ENCODE peak calls at places on chromosomes 3 and 15, in eight cellular contexts. D, R, A, B, J, I, C and N are unnamed samples.

GRCh38 chr3:96961576-96961975 is 147.2 kb downstream of the EPHA6 start:
- DNase-seq in A (no peak), R (no peak), I (no peak), D (no peak), J (no peak), C (no peak), B (no peak), N (no peak)

GRCh38 chr3:77142636-77143035 is 102.7 kb downstream of the ROBO2 start:
- DNase-seq in J (no peak), A (no peak), B (no peak), C (no peak), D (no peak), R (no peak), I (no peak), N (no peak)

GRCh38 chr15:74845208-74845568 is 2.2 kb upstream of the ULK3 start:
- DNase-seq in A (no peak), B (peak; percentile 58), J (peak; percentile 56), D (no peak), I (no peak), C (peak; percentile 59), R (no peak), N (no peak)

GRCh38 chr15:58434334-58434888 is 2.6 kb downstream of the LIPC start:
- DNase-seq in J (no peak), I (no peak), D (no peak), R (no peak), A (no peak), B (no peak), C (no peak), N (no peak)

GRCh38 chr3:11530153-11530721 is 113.5 kb downstream of the VGLL4 start:
- DNase-seq in J (no peak), C (no peak), D (no peak), R (peak; percentile 99), B (no peak), A (no peak), I (peak; percentile 80), N (no peak)

GRCh38 chr3:149547954-149548728 is 73.6 kb downstream of the TM4SF4 start:
- DNase-seq in C (no peak), R (peak; percentile 96), I (peak; percentile 41), D (peak; percentile 68), A (peak; percentile 47), B (no peak), J (no peak), N (peak; percentile 74)

GRCh38 chr3:55156851-55157650 is 229.2 kb upstream of the LRTM1 start:
- DNase-seq in C (no peak), D (no peak), A (no peak), R (peak; percentile 58), I (no peak), B (no peak), J (no peak), N (no peak)

GRCh38 chr3:185758912-185759311 is 65.9 kb downstream of the IGF2BP2 start:
- DNase-seq in B (no peak), R (no peak), J (no peak), D (no peak), C (no peak), A (no peak), I (no peak), N (peak; percentile 36)

GRCh38 chr3:197305854-197306253 is 7.4 kb upstream of the DLG1 start:
- DNase-seq in B (no peak), I (no peak), R (peak; percentile 94), C (no peak), J (no peak), D (no peak), A (no peak), N (no peak)

GRCh38 chr3:197303452-197303851 is 5.0 kb upstream of the DLG1 start:
- DNase-seq in I (no peak), C (no peak), R (no peak), A (no peak), D (no peak), J (no peak), B (no peak), N (no peak)

GRCh38 chr3:197309528-197310361 is 11.3 kb upstream of the DLG1 start:
- DNase-seq in I (no peak), C (no peak), B (no peak), R (peak; percentile 95), D (no peak), J (no peak), A (no peak), N (peak; percentile 96)

GRCh38 chr3:197308591-197308990 is 10.2 kb upstream of the DLG1 start:
- DNase-seq in A (no peak), R (peak; percentile 92), I (no peak), D (no peak), C (no peak), B (no peak), J (no peak), N (no peak)

DNA sequence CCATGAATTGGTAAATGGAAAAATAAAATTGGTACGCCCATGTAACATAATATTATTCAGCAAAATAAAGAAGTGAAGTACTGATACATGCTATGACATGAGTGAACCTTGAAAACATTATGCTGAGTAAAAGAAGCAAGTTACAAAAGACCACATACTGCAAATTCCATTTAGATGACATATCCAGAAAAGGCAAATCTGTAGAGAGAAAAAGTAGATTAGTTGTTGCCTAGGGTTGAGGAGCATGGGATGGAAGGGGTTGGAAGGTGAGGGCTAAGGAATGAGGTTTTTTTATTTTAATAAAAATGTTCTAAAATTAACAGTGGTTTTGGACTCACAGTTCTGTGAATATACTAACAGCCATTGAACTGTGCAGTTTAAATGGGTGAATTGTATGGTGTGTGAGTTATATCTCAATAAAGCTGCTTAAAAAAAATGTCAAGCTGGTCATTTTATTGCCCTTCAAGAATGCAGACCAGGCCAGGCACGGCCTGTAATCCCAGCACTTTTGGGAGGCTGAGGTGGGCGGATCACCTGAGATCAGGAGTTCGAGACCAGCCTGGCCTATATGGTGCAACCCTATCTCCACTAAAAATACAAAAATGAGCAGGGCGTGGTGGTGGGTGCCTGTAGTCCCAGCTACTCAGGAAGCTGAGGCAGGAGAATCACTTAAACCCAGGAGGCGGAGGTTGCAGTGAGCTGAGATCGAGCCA is 8.1 kb upstream of the DLG1 start:
- DNase-seq in A (no peak), I (no peak), D (no peak), J (no peak), B (no peak), R (peak; percentile 93), C (no peak), N (no peak)
- H3K27ac ChIP-seq in A (no peak overlapping the region), I (no peak overlapping the region), D (no peak overlapping the region), J (no peak overlapping the region), B (no peak overlapping the region), R (peak overlapping the region; percentile 46), C (no peak overlapping the region), N (peak overlapping the region; percentile 88)

GRCh38 chr3:123348-123747 is 73.2 kb upstream of the CHL1 start:
- DNase-seq in A (no peak), C (no peak), B (no peak), D (no peak), R (no peak), J (no peak), I (no peak), N (no peak)
- H3K9me3 ChIP-seq in A (no peaks in the 10 kb centered on the region), C (no peaks in the 10 kb centered on the region), B (no peaks in the 10 kb centered on the region), D (no peaks in the 10 kb centered on the region), R (no peaks in the 10 kb centered on the region), J (no peaks in the 10 kb centered on the region), I (no peaks in the 10 kb centered on the region), N (no peaks in the 10 kb centered on the region)

GRCh38 chr3:37050242-37050641 is 56.9 kb downstream of the MLH1 start:
- DNase-seq in C (no peak), D (no peak), B (no peak), A (no peak), J (no peak), I (no peak), R (no peak), N (no peak)
- H3K27ac ChIP-seq in C (no peak overlapping the region), D (no peak overlapping the region), B (no peak overlapping the region), A (no peak overlapping the region), J (no peak overlapping the region), I (peak overlapping the region; percentile 70), R (no peak overlapping the region), N (no peak overlapping the region)

DNA sequence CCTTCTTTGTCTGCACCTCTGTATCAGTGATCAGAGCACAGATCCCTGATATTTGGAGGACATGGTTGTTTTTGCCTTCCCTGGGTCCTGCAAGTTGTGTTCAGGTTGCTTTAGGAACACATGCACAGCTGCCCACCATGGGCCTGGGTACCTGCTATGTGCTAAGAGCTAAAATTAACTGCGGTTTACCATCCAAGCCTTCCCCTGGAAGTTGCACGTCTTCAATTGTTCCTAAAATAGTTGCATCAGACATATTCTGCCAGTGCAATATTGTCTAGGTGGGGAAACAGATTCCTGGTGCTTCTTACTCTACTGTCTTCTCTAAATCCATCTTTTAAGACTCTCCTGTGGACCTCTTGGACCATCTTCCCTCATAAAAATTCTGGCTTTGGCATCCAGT is 80.9 kb downstream of the PDE8A start:
- DNase-seq in I (no peak), C (no peak), A (no peak), B (no peak), J (no peak), D (no peak), R (no peak), N (no peak)
- H3K9me3 ChIP-seq in I (no peaks in the 10 kb centered on the region), C (no peaks in the 10 kb centered on the region), A (no peaks in the 10 kb centered on the region), B (no peaks in the 10 kb centered on the region), J (no peaks in the 10 kb centered on the region), D (no peaks in the 10 kb centered on the region), R (no peaks in the 10 kb centered on the region), N (peaks cover 12% of the 10 kb centered on the region)

GRCh38 chr3:8966820-8967348 is 3.6 kb upstream of the RAD18 start:
- DNase-seq in C (no peak), I (no peak), A (no peak), J (no peak), B (no peak), D (no peak), R (no peak), N (no peak)
- H3K27ac ChIP-seq in C (no peak overlapping the region), I (peak overlapping the region; percentile 82), A (no peak overlapping the region), J (no peak overlapping the region), B (no peak overlapping the region), D (no peak overlapping the region), R (no peak overlapping the region), N (no peak overlapping the region)

GRCh38 chr15:99589801-99590200 is 24.0 kb downstream of the MEF2A start:
- DNase-seq in A (no peak), B (no peak), J (no peak), D (no peak), C (no peak), R (no peak), I (no peak), N (no peak)
- H3K9me3 ChIP-seq in A (no peaks in the 10 kb centered on the region), B (no peaks in the 10 kb centered on the region), J (peaks cover 16% of the 10 kb centered on the region), D (no peaks in the 10 kb centered on the region), C (peaks cover 6% of the 10 kb centered on the region), R (no peaks in the 10 kb centered on the region), I (no peaks in the 10 kb centered on the region), N (peaks cover 19% of the 10 kb centered on the region)

DNA sequence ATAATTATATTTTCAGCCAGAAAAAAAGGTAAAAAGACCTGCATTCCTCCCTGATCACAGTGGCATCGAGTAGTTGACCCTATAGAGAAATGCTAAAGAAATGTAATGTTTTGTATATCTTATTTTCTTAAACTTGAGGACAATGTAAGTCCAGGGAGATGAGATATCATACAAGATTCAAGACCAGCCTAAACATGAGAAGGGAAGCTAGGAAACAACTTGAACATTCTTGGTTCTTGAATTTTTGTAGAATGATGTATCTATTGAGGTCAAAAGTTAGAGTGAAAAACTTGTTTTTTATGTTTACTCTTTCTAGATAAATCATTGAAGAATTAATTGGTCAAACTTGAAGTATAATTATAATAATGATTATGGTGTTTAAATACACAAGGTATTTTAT is 497.7 kb upstream of the TBL1XR1 start:
- DNase-seq in J (no peak), I (no peak), B (no peak), D (no peak), C (no peak), R (no peak), A (no peak), N (no peak)
- H3K27ac ChIP-seq in J (no peak overlapping the region), I (no peak overlapping the region), B (no peak overlapping the region), D (no peak overlapping the region), C (no peak overlapping the region), R (no peak overlapping the region), A (no peak overlapping the region), N (no peak overlapping the region)